ENCODE peak calls at places on chromosomes 16 and 17, in ten cellular contexts. One of them, this sample, is unnamed.
A peak's percentile ranks its signal among the peaks of the same experiment; 100 is the strongest.

GRCh38 chr17:28727727-28728363 is 743 bp upstream of the NEK8 start:
- DNase-seq in upper lobe of left lung: peak; percentile 76
- DNase-seq in esophagus muscularis mucosa: no peak
- DNase-seq in stomach: peak; percentile 72
- DNase-seq in spleen: peak; percentile 92
- DNase-seq in HCT116: peak; percentile 55
- DNase-seq in transverse colon: peak; percentile 83
- DNase-seq in K562: peak; percentile 90
- DNase-seq in GM12878: peak; percentile 91
- DNase-seq in endothelial cell of umbilical vein: peak; percentile 50
- DNase-seq in this sample: peak; percentile 76

GRCh38 chr16:3101018-3101840 is 2.1 kb upstream of the ZSCAN10 start:
- DNase-seq in upper lobe of left lung: peak; percentile 37
- DNase-seq in esophagus muscularis mucosa: no peak
- DNase-seq in stomach: no peak
- DNase-seq in spleen: peak; percentile 55
- DNase-seq in HCT116: no peak
- DNase-seq in transverse colon: no peak
- DNase-seq in K562: peak; percentile 85
- DNase-seq in GM12878: no peak
- DNase-seq in endothelial cell of umbilical vein: peak; percentile 33
- DNase-seq in this sample: no peak

GRCh38 chr17:61323015-61323379 is 76.6 kb upstream of the TBX2 start:
- DNase-seq in upper lobe of left lung: no peak
- DNase-seq in esophagus muscularis mucosa: no peak
- DNase-seq in stomach: no peak
- DNase-seq in spleen: no peak
- DNase-seq in HCT116: no peak
- DNase-seq in transverse colon: no peak
- DNase-seq in K562: no peak
- DNase-seq in GM12878: no peak
- DNase-seq in endothelial cell of umbilical vein: no peak
- DNase-seq in this sample: no peak

GRCh38 chr17:57976594-57976993 is 11.5 kb downstream of the VEZF1 start:
- DNase-seq in upper lobe of left lung: no peak
- DNase-seq in esophagus muscularis mucosa: no peak
- DNase-seq in stomach: no peak
- DNase-seq in spleen: no peak
- DNase-seq in HCT116: no peak
- DNase-seq in transverse colon: no peak
- DNase-seq in K562: no peak
- DNase-seq in GM12878: no peak
- DNase-seq in endothelial cell of umbilical vein: no peak
- DNase-seq in this sample: no peak

GRCh38 chr17:7167832-7168231 is 11.3 kb downstream of the ASGR1 start:
- DNase-seq in upper lobe of left lung: no peak
- DNase-seq in esophagus muscularis mucosa: no peak
- DNase-seq in stomach: no peak
- DNase-seq in spleen: no peak
- DNase-seq in HCT116: no peak
- DNase-seq in transverse colon: no peak
- DNase-seq in K562: no peak
- DNase-seq in GM12878: no peak
- DNase-seq in endothelial cell of umbilical vein: no peak
- DNase-seq in this sample: no peak

GRCh38 chr17:28711723-28712036 is at the start of gene PROCA1:
- DNase-seq in upper lobe of left lung: no peak
- DNase-seq in esophagus muscularis mucosa: no peak
- DNase-seq in stomach: no peak
- DNase-seq in spleen: peak; percentile 91
- DNase-seq in HCT116: no peak
- DNase-seq in transverse colon: no peak
- DNase-seq in K562: peak; percentile 81
- DNase-seq in GM12878: no peak
- DNase-seq in endothelial cell of umbilical vein: no peak
- DNase-seq in this sample: no peak

GRCh38 chr17:79760197-79760906 is 17.6 kb upstream of the CBX2 start:
- DNase-seq in upper lobe of left lung: no peak
- DNase-seq in esophagus muscularis mucosa: no peak
- DNase-seq in stomach: no peak
- DNase-seq in spleen: no peak
- DNase-seq in HCT116: no peak
- DNase-seq in transverse colon: no peak
- DNase-seq in K562: no peak
- DNase-seq in GM12878: no peak
- DNase-seq in endothelial cell of umbilical vein: no peak
- DNase-seq in this sample: no peak

GRCh38 chr17:30970757-30971567 is at the start of gene RNF135:
- DNase-seq in upper lobe of left lung: peak; percentile 89
- DNase-seq in esophagus muscularis mucosa: peak; percentile 95
- DNase-seq in stomach: peak; percentile 85
- DNase-seq in spleen: peak; percentile 95
- DNase-seq in HCT116: peak; percentile 63
- DNase-seq in transverse colon: peak; percentile 88
- DNase-seq in K562: no peak
- DNase-seq in GM12878: no peak
- DNase-seq in endothelial cell of umbilical vein: peak; percentile 84
- DNase-seq in this sample: peak; percentile 77

GRCh38 chr17:57442914-57443571 is 186.7 kb downstream of the MSI2 start:
- DNase-seq in upper lobe of left lung: no peak
- DNase-seq in esophagus muscularis mucosa: no peak
- DNase-seq in stomach: peak; percentile 36
- DNase-seq in spleen: peak; percentile 89
- DNase-seq in HCT116: no peak
- DNase-seq in transverse colon: peak; percentile 43
- DNase-seq in K562: no peak
- DNase-seq in GM12878: no peak
- DNase-seq in endothelial cell of umbilical vein: peak; percentile 33
- DNase-seq in this sample: peak; percentile 54

GRCh38 chr16:77387075-77387474 is 47.8 kb downstream of the ADAMTS18 start:
- DNase-seq in upper lobe of left lung: no peak
- DNase-seq in esophagus muscularis mucosa: peak; percentile 24
- DNase-seq in stomach: no peak
- DNase-seq in spleen: no peak
- DNase-seq in HCT116: no peak
- DNase-seq in transverse colon: no peak
- DNase-seq in K562: no peak
- DNase-seq in GM12878: no peak
- DNase-seq in endothelial cell of umbilical vein: peak; percentile 26
- DNase-seq in this sample: no peak

GRCh38 chr17:2418572-2418971 is 17.7 kb upstream of the MNT start:
- DNase-seq in upper lobe of left lung: no peak
- DNase-seq in esophagus muscularis mucosa: no peak
- DNase-seq in stomach: no peak
- DNase-seq in spleen: no peak
- DNase-seq in HCT116: no peak
- DNase-seq in transverse colon: no peak
- DNase-seq in K562: no peak
- DNase-seq in GM12878: no peak
- DNase-seq in endothelial cell of umbilical vein: no peak
- DNase-seq in this sample: no peak

GRCh38 chr16:12728471-12728870 is 75.2 kb downstream of the CPPED1 start:
- DNase-seq in upper lobe of left lung: no peak
- DNase-seq in esophagus muscularis mucosa: no peak
- DNase-seq in stomach: no peak
- DNase-seq in spleen: no peak
- DNase-seq in HCT116: no peak
- DNase-seq in transverse colon: no peak
- DNase-seq in K562: no peak
- DNase-seq in GM12878: no peak
- DNase-seq in endothelial cell of umbilical vein: peak; percentile 28
- DNase-seq in this sample: no peak

GRCh38 chr16:20747030-20747816 is 5.6 kb upstream of the THUMPD1 start:
- DNase-seq in upper lobe of left lung: no peak
- DNase-seq in esophagus muscularis mucosa: peak; percentile 55
- DNase-seq in stomach: no peak
- DNase-seq in spleen: no peak
- DNase-seq in HCT116: peak; percentile 22
- DNase-seq in transverse colon: no peak
- DNase-seq in K562: peak; percentile 93
- DNase-seq in GM12878: no peak
- DNase-seq in endothelial cell of umbilical vein: peak; percentile 69
- DNase-seq in this sample: no peak

GRCh38 chr16:20743591-20743990 is 2.0 kb upstream of the THUMPD1 start:
- DNase-seq in upper lobe of left lung: no peak
- DNase-seq in esophagus muscularis mucosa: no peak
- DNase-seq in stomach: no peak
- DNase-seq in spleen: no peak
- DNase-seq in HCT116: no peak
- DNase-seq in transverse colon: no peak
- DNase-seq in K562: no peak
- DNase-seq in GM12878: no peak
- DNase-seq in endothelial cell of umbilical vein: no peak
- DNase-seq in this sample: no peak

GRCh38 chr16:20741555-20742285 is at the start of gene THUMPD1:
- DNase-seq in upper lobe of left lung: peak; percentile 99
- DNase-seq in esophagus muscularis mucosa: peak; percentile 99
- DNase-seq in stomach: peak; percentile 98
- DNase-seq in spleen: peak; percentile 99
- DNase-seq in HCT116: peak; percentile 92
- DNase-seq in transverse colon: peak; percentile 98
- DNase-seq in K562: peak; percentile 97
- DNase-seq in GM12878: peak; percentile 72
- DNase-seq in endothelial cell of umbilical vein: peak; percentile 95
- DNase-seq in this sample: peak; percentile 94

GRCh38 chr16:20746461-20746860 is 4.8 kb upstream of the THUMPD1 start:
- DNase-seq in upper lobe of left lung: no peak
- DNase-seq in esophagus muscularis mucosa: peak; percentile 47
- DNase-seq in stomach: no peak
- DNase-seq in spleen: no peak
- DNase-seq in HCT116: no peak
- DNase-seq in transverse colon: no peak
- DNase-seq in K562: no peak
- DNase-seq in GM12878: no peak
- DNase-seq in endothelial cell of umbilical vein: no peak
- DNase-seq in this sample: no peak

DNA sequence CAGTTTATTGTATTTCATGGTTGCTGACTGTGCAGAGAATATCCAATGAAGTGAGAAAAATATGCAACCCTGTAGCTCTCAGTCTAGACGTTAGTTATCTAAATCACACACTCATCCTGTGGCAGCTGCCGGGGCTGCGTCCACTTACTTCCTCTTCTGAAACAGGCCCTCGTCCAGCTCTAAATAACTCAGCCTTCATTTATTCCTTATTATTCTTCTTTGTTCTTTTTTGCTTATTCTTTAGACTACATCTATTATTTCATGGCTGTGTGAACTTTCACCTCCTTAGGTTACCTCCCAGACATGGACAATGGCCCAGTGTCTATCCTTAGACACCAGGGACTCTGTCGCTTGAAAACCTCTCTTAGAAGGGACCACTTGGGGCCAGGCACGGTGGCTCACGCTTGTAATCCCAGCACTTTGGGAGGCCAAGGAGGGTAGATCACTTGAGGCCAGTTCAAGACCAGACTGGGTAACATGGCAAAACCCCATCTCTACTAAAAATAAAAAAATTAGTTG is 3.4 kb upstream of the THUMPD1 start:
- DNase-seq in upper lobe of left lung: peak; percentile 54
- DNase-seq in esophagus muscularis mucosa: peak; percentile 45
- DNase-seq in stomach: no peak
- DNase-seq in spleen: peak; percentile 76
- DNase-seq in HCT116: no peak
- DNase-seq in transverse colon: no peak
- DNase-seq in K562: peak; percentile 89
- DNase-seq in GM12878: no peak
- DNase-seq in endothelial cell of umbilical vein: peak; percentile 92
- DNase-seq in this sample: no peak
- H3K4me3 ChIP-seq in upper lobe of left lung: no peak overlapping the region
- H3K4me3 ChIP-seq in esophagus muscularis mucosa: no peak overlapping the region
- H3K4me3 ChIP-seq in stomach: no peak overlapping the region
- H3K4me3 ChIP-seq in spleen: no peak overlapping the region
- H3K4me3 ChIP-seq in HCT116: no peak overlapping the region
- H3K4me3 ChIP-seq in transverse colon: no peak overlapping the region
- H3K4me3 ChIP-seq in K562: no peak overlapping the region
- H3K4me3 ChIP-seq in GM12878: no peak overlapping the region
- H3K4me3 ChIP-seq in endothelial cell of umbilical vein: no peak overlapping the region
- H3K4me3 ChIP-seq in this sample: no peak overlapping the region

GRCh38 chr16:48106445-48106844 is 49.3 kb downstream of the ABCC12 start:
- DNase-seq in upper lobe of left lung: no peak
- DNase-seq in esophagus muscularis mucosa: no peak
- DNase-seq in stomach: no peak
- DNase-seq in spleen: no peak
- DNase-seq in HCT116: no peak
- DNase-seq in transverse colon: no peak
- DNase-seq in K562: no peak
- DNase-seq in GM12878: no peak
- DNase-seq in endothelial cell of umbilical vein: no peak
- DNase-seq in this sample: no peak
- TF ChIP-seq POLR2A in upper lobe of left lung: no peak
- TF ChIP-seq POLR2A in esophagus muscularis mucosa: no peak
- TF ChIP-seq POLR2A in stomach: no peak
- TF ChIP-seq POLR2A in spleen: no peak
- TF ChIP-seq POLR2A in HCT116: no peak
- TF ChIP-seq POLR2A in transverse colon: no peak
- TF ChIP-seq POLR2A in K562: no peak
- TF ChIP-seq POLR2A in GM12878: no peak
- TF ChIP-seq POLR2A in endothelial cell of umbilical vein: no peak
- TF ChIP-seq POLR2A in this sample: no peak

DNA sequence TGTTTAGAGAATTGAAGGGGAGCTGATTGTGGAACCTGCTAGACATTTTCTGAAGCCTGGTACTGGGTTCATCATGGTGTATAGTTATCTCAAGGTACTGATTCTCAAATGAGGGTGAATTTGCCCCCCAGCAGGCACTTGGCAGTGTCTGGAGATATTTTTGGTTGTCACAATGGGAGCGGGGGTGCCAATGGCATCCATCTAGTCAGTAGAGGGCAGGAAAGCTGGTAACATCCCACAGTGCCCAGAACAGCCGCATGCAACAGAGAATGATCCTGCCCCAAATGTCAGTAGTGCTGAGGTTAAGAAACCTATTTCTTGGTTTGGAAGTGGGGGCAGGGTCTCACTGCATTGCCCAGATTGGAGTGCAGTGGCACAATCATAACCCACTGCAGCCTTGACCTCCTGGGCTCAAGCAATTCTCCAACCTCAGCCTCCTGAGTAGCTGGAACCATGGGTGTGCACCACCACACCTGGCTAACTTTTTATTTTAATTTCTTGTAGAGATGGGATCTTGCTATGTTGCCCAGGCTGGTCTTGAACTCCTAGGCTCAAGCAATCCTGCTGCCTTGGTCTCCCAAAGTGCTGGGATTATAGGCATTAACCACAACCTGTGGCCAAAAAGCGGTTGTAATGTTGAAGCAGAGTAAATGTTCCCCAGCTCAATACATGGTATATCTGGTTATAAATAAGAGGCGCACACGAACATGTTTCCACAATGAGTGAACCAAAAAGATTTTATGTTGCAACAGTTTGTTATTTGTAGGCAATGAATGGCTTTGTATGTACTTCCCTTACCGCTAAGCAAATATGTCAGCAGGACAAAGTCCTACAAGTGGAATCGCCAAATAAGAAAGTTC is 46.4 kb upstream of the EEF2KMT start:
- DNase-seq in upper lobe of left lung: no peak
- DNase-seq in esophagus muscularis mucosa: no peak
- DNase-seq in stomach: no peak
- DNase-seq in spleen: no peak
- DNase-seq in HCT116: no peak
- DNase-seq in transverse colon: no peak
- DNase-seq in K562: no peak
- DNase-seq in GM12878: no peak
- DNase-seq in endothelial cell of umbilical vein: no peak
- DNase-seq in this sample: no peak
- TF ChIP-seq POLR2AphosphoS5 in upper lobe of left lung: no peak
- TF ChIP-seq POLR2AphosphoS5 in esophagus muscularis mucosa: no peak
- TF ChIP-seq POLR2AphosphoS5 in stomach: no peak
- TF ChIP-seq POLR2AphosphoS5 in spleen: no peak
- TF ChIP-seq POLR2AphosphoS5 in HCT116: no peak
- TF ChIP-seq POLR2AphosphoS5 in transverse colon: no peak
- TF ChIP-seq POLR2AphosphoS5 in K562: no peak
- TF ChIP-seq POLR2AphosphoS5 in GM12878: no peak
- TF ChIP-seq POLR2AphosphoS5 in endothelial cell of umbilical vein: no peak
- TF ChIP-seq POLR2AphosphoS5 in this sample: no peak

GRCh38 chr17:77449373-77449907 is 308.7 kb downstream of the SEC14L1 start:
- DNase-seq in upper lobe of left lung: no peak
- DNase-seq in esophagus muscularis mucosa: no peak
- DNase-seq in stomach: no peak
- DNase-seq in spleen: peak; percentile 75
- DNase-seq in HCT116: no peak
- DNase-seq in transverse colon: no peak
- DNase-seq in K562: no peak
- DNase-seq in GM12878: no peak
- DNase-seq in endothelial cell of umbilical vein: no peak
- DNase-seq in this sample: no peak
- H3K4me3 ChIP-seq in upper lobe of left lung: no peak overlapping the region
- H3K4me3 ChIP-seq in esophagus muscularis mucosa: no peak overlapping the region
- H3K4me3 ChIP-seq in stomach: peak overlapping the region; percentile 40
- H3K4me3 ChIP-seq in spleen: no peak overlapping the region
- H3K4me3 ChIP-seq in HCT116: no peak overlapping the region
- H3K4me3 ChIP-seq in transverse colon: no peak overlapping the region
- H3K4me3 ChIP-seq in K562: peak overlapping the region; percentile 41
- H3K4me3 ChIP-seq in GM12878: peak overlapping the region; percentile 94
- H3K4me3 ChIP-seq in endothelial cell of umbilical vein: no peak overlapping the region
- H3K4me3 ChIP-seq in this sample: no peak overlapping the region